ENCODE peak calls at places on chromosomes 4 and X, in eight cellular contexts. W is fibroblast of pulmonary artery, H is GM12878, Z is Caco-2, A is heart left ventricle, D is cardiac muscle cell, K is tibial nerve, R is heart right ventricle. V is an unnamed sample.

GRCh38 chr4:184028571-184028996 is 123.5 kb downstream of the STOX2 start:
- DNase-seq in W (no peak), H (no peak), Z (no peak), A (no peak), D (no peak), K (no peak), R (no peak), V (no peak)

GRCh38 chrX:17030580-17031285 is 84.3 kb downstream of the REPS2 start:
- DNase-seq in W (no peak), H (no peak), Z (no peak), A (no peak), D (no peak), K (peak), R (no peak), V (no peak)

GRCh38 chr4:83617371-83618021 is 81.6 kb downstream of the GPAT3 start:
- DNase-seq in W (no peak), H (no peak), Z (no peak), A (no peak), D (no peak), K (no peak), R (no peak), V (no peak)

GRCh38 chr4:71441186-71442169 is 102.7 kb downstream of the SLC4A4 start:
- DNase-seq in W (no peak), H (no peak), Z (no peak), A (no peak), D (no peak), K (no peak), R (no peak), V (no peak)

GRCh38 chr4:19010766-19011165 is 989.2 kb upstream of the LCORL start:
- DNase-seq in W (no peak), H (no peak), Z (no peak), A (no peak), D (peak), K (no peak), R (no peak), V (no peak)

GRCh38 chrX:49155243-49155899 is 7.2 kb upstream of the MAGIX start:
- DNase-seq in W (peak), H (no peak), Z (no peak), A (no peak), D (peak), K (no peak), R (peak), V (no peak)

GRCh38 chrX:13966071-13966850 is 63.4 kb downstream of the GEMIN8 start:
- DNase-seq in W (peak), H (no peak), Z (no peak), A (no peak), D (no peak), K (no peak), R (no peak), V (no peak)

GRCh38 chr4:94621491-94622080 is 136.2 kb upstream of the BMPR1B start:
- DNase-seq in W (peak), H (no peak), Z (peak), A (no peak), D (peak), K (peak), R (no peak), V (no peak)

GRCh38 chrX:111402378-111402777 is 9.6 kb downstream of the DCX start:
- DNase-seq in W (no peak), H (no peak), Z (no peak), A (no peak), D (no peak), K (no peak), R (no peak), V (no peak)

GRCh38 chr4:29581469-29581868 is 1138.7 kb upstream of the PCDH7 start:
- DNase-seq in W (peak), H (no peak), Z (no peak), A (no peak), D (no peak), K (no peak), R (peak), V (no peak)

GRCh38 chr4:2051086-2051485 is 8.0 kb upstream of the NAT8L start:
- DNase-seq in W (no peak), H (no peak), Z (no peak), A (no peak), D (no peak), K (no peak), R (no peak), V (no peak)

GRCh38 chr4:5206391-5206790 is 155.1 kb downstream of the STK32B start:
- DNase-seq in W (peak), H (no peak), Z (no peak), A (peak), D (no peak), K (peak), R (peak), V (no peak)

GRCh38 chrX:31099536-31100090 is 27.8 kb upstream of the FTHL17 start:
- DNase-seq in W (peak), H (peak), Z (no peak), A (no peak), D (no peak), K (no peak), R (no peak), V (no peak)

GRCh38 chrX:45324941-45325340 is 124.3 kb upstream of the DIPK2B start:
- DNase-seq in W (peak), H (no peak), Z (no peak), A (no peak), D (no peak), K (no peak), R (no peak), V (no peak)

GRCh38 chr4:56651071-56651384 is 30.1 kb downstream of the HOPX start:
- DNase-seq in W (no peak), H (no peak), Z (no peak), A (no peak), D (no peak), K (no peak), R (no peak), V (no peak)

GRCh38 chr4:119729815-119730643 is 101.4 kb upstream of the PDE5A start:
- DNase-seq in W (peak), H (no peak), Z (peak), A (peak), D (no peak), K (no peak), R (peak), V (peak)

GRCh38 chr4:89587364-89587763 is 249.6 kb downstream of the SNCA start:
- DNase-seq in W (no peak), H (no peak), Z (no peak), A (no peak), D (no peak), K (no peak), R (no peak), V (no peak)

GRCh38 chr4:75848891-75849290 is 53.4 kb downstream of the PPEF2 start:
- DNase-seq in W (peak), H (no peak), Z (no peak), A (no peak), D (no peak), K (no peak), R (no peak), V (no peak)

GRCh38 chr4:89303177-89303576 is 4.4 kb downstream of the GPRIN3 start:
- DNase-seq in W (no peak), H (no peak), Z (no peak), A (peak), D (no peak), K (no peak), R (peak), V (peak)

GRCh38 chrX:107676559-107677378 is 48.5 kb downstream of the PRPS1 start:
- DNase-seq in W (peak), H (no peak), Z (peak), A (peak), D (peak), K (peak), R (peak), V (peak)

GRCh38 chr4:184514121-184514988 is 40.0 kb upstream of the IRF2 start:
- DNase-seq in W (peak), H (peak), Z (no peak), A (peak), D (no peak), K (peak), R (peak), V (no peak)

GRCh38 chr4:151641167-151641566 is 119.6 kb downstream of the GATB start:
- DNase-seq in W (peak), H (no peak), Z (no peak), A (no peak), D (no peak), K (no peak), R (no peak), V (no peak)

GRCh38 chr4:122728781-122729330 is 3.6 kb upstream of the BBS12 start:
- DNase-seq in W (peak), H (no peak), Z (no peak), A (no peak), D (peak), K (no peak), R (no peak), V (no peak)

GRCh38 chrX:38879631-38880220 is 78.5 kb downstream of the MID1IP1 start:
- DNase-seq in W (no peak), H (no peak), Z (no peak), A (no peak), D (no peak), K (no peak), R (peak), V (no peak)

GRCh38 chr4:8910822-8911310 is 39.2 kb upstream of the HMX1 start:
- DNase-seq in W (no peak), H (no peak), Z (no peak), A (no peak), D (no peak), K (no peak), R (no peak), V (peak)

GRCh38 chrX:43218198-43218597 is 437.9 kb upstream of the MAOA start:
- DNase-seq in W (no peak), H (no peak), Z (peak), A (no peak), D (no peak), K (no peak), R (no peak), V (no peak)

GRCh38 chrX:118271770-118272169 is 74.1 kb upstream of the WDR44 start:
- DNase-seq in W (peak), H (no peak), Z (no peak), A (no peak), D (no peak), K (no peak), R (no peak), V (no peak)

GRCh38 chr4:21512351-21512750 is 436.2 kb downstream of the KCNIP4 start:
- DNase-seq in W (peak), H (no peak), Z (peak), A (no peak), D (peak), K (no peak), R (no peak), V (no peak)

GRCh38 chrX:153646620-153647373 is at the start of gene DUSP9:
- DNase-seq in W (peak), H (no peak), Z (peak), A (peak), D (peak), K (no peak), R (no peak), V (no peak)

GRCh38 chr4:155787113-155787710 is 28.4 kb downstream of the GUCY1B1 start:
- DNase-seq in W (peak), H (peak), Z (peak), A (no peak), D (peak), K (peak), R (no peak), V (no peak)

GRCh38 chr4:1027916-1028240 is 16.5 kb downstream of the FGFRL1 start:
- DNase-seq in W (no peak), H (no peak), Z (no peak), A (no peak), D (peak), K (no peak), R (no peak), V (no peak)

GRCh38 chrX:17413228-17413627 is 38.2 kb downstream of the NHS start:
- DNase-seq in W (peak), H (no peak), Z (no peak), A (no peak), D (no peak), K (no peak), R (no peak), V (no peak)

GRCh38 chr4:84319124-84319523 is 180.0 kb downstream of the NKX6-1 start:
- DNase-seq in W (peak), H (no peak), Z (no peak), A (no peak), D (no peak), K (peak), R (no peak), V (no peak)

GRCh38 chrX:114152130-114152529 is 431.8 kb upstream of the HTR2C start:
- DNase-seq in W (peak), H (no peak), Z (no peak), A (no peak), D (no peak), K (no peak), R (no peak), V (no peak)

GRCh38 chr4:48127231-48127881 is 6.7 kb downstream of the TXK start:
- DNase-seq in W (no peak), H (no peak), Z (peak), A (no peak), D (peak), K (no peak), R (no peak), V (no peak)

GRCh38 chrX:14497184-14497666 is 32.1 kb upstream of the GLRA2 start:
- DNase-seq in W (peak), H (peak), Z (no peak), A (no peak), D (no peak), K (no peak), R (no peak), V (no peak)

GRCh38 chr4:54005475-54005874 is 58.9 kb downstream of the CHIC2 start:
- DNase-seq in W (peak), H (no peak), Z (no peak), A (no peak), D (no peak), K (no peak), R (no peak), V (no peak)
- H3K4me3 ChIP-seq in W (no peak), H (no peak), Z (no peak), A (no peak), D (no peak), K (no peak), R (no peak), V (no peak)

DNA sequence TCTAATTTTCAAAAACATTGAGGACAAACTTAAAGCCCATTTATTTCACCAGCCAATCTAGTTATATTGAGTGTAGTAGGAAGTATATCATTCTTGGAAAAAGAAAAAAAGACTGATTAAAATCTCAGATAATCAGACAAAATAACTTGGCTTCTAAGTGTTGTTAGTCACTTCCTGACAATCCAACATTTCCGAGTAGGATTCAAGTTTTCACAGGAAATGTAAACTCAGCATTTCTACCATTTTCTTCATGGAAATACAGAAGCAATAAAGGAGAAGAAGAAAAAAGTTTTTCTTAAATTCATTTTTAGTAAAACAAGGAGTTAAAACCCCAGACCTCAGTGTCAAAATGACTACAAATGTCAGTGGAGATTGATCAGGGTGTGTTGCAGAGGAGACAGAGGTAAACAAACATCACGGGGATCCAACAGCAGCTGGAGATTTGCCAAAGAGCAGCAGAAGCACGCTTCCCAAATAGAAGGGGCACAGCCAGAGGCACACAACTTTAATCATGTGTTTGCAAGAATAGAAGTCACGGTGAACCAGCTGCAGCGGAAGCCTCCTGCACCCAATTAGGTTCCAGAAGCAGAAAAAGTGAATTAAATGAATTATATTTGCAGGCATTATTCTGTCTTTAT is 129.3 kb upstream of the FAM9B start:
- DNase-seq in W (peak), H (no peak), Z (no peak), A (no peak), D (no peak), K (no peak), R (no peak), V (no peak)
- H3K4me3 ChIP-seq in W (no peak), H (no peak), Z (no peak), A (no peak), D (no peak), K (no peak), R (no peak), V (no peak)

DNA sequence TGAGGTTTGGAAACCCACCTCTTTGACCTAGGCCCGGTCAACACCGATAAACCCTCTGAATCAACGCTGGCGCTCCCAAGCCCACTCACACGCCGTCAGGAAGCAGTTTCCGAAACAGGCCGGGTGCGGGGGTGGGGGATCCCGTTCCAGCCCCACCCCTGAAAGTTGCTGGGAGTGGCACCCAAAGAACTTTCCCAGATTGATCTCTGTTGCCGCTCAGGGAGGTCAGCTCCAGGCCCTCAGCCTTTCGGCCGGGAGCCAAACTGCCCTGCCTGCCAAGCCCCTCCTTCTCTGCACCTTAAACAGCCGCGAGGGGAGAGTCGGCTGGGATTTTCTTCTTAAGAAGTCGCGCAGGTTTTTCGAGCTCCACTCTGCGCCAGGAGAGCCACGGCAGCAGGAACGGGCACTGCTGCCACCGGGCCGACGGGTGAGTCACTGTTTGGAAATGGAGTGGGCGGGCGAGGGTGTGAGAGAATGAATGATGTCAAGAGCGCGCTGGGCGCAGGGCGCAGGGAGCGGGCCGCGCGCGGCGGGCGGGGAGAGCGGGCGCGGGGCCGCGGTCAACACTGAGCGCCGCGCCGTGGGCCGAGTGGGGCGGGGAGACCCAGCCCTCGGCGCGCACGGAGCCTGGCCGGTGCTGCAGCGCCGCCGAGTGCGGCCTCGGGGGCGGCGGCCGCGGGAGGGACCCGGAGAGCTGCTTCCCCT is at the start of gene SGMS2:
- DNase-seq in W (peak), H (no peak), Z (peak), A (peak), D (peak), K (peak), R (peak), V (peak)
- H3K4me3 ChIP-seq in W (peak), H (no peak), Z (peak), A (peak), D (peak), K (peak), R (peak), V (peak)

GRCh38 chr4:76984788-76985211 is 35.2 kb downstream of the SEPTIN11 start:
- DNase-seq in W (peak), H (no peak), Z (peak), A (peak), D (peak), K (peak), R (peak), V (peak)
- H3K4me3 ChIP-seq in W (peak), H (no peak), Z (no peak), A (no peak), D (no peak), K (no peak), R (no peak), V (peak)

DNA sequence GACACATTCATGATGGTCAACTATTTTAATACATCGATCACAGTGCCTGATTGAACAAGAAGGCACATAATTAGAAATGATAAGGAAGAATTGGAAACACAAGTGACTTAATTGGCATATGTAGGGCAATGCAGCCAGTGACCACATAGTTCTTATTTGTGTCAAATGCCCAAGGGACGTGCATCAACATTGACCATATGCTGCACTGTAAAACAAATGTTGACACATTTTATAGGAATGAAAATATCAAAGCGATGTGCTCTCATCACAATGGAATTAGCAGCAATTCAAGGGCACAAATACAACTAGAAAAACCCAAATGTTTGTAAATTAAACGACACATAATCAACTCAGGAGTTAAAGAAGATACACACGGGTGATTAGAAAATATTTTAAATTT is 948.3 kb upstream of the PRKX start:
- DNase-seq in W (no peak), H (no peak), Z (no peak), A (no peak), D (no peak), K (no peak), R (no peak), V (no peak)
- H3K4me3 ChIP-seq in W (no peak), H (no peak), Z (no peak), A (no peak), D (no peak), K (no peak), R (no peak), V (no peak)

GRCh38 chr4:66564901-66565648 is 894.8 kb upstream of the EPHA5 start:
- DNase-seq in W (peak), H (no peak), Z (no peak), A (no peak), D (no peak), K (no peak), R (no peak), V (no peak)
- H3K4me3 ChIP-seq in W (no peak), H (no peak), Z (no peak), A (no peak), D (no peak), K (no peak), R (no peak), V (no peak)

DNA sequence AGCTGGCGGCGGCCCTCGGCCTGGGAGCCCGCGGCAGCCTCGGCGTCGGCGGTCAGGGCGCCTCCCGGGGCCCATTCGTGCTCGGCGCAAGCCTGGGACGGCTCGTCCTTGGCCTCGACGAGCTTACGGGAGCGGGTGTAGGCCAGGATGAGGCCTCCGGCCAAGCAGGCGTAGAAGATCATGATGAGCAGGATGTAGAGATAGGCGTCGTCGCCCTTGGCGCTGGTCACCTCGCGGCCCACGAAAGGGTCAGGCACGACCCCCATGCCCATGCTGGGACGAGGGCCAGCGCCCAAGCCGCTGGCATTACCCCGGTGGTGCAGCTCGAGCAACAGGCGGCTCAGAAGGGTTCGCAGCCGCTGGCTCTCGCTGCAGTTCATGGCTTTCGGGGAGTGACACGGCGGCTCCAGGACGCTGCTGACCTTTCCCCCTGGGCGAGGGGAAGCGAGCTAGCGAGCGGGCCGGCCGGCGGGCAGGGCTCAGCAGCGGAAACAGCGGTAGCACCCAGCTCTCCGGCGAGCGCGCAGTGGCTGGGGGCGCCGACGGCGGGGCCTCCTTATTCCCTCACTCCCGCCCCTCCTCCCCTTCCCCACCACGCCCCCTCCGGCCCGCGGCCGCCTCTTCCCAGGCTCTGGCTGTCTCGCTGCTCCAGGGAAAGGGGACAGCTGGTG is at the start of gene KCNE5:
- DNase-seq in W (no peak), H (no peak), Z (no peak), A (no peak), D (peak), K (no peak), R (no peak), V (no peak)
- H3K4me3 ChIP-seq in W (no peak), H (no peak), Z (no peak), A (no peak), D (peak), K (peak), R (peak), V (peak)

GRCh38 chr4:86848136-86848535 is 1.0 kb downstream of the SLC10A6 start:
- DNase-seq in W (no peak), H (no peak), Z (no peak), A (no peak), D (no peak), K (no peak), R (no peak), V (no peak)
- H3K4me3 ChIP-seq in W (no peak), H (no peak), Z (no peak), A (no peak), D (no peak), K (peak), R (peak), V (no peak)